ENCODE peak calls at places on chromosomes 16 and 17, in four cellular contexts. C is A549, P is endothelial cell of umbilical vein, B is GM12878. K is an unnamed sample.

GRCh38 chr17:72501404-72502110 is 380.7 kb downstream of the SOX9 start:
- DNase-seq in P (no peak), C (no peak), B (no peak), K (no peak)

GRCh38 chr16:69937465-69937951 is 13.6 kb upstream of the CLEC18A start:
- DNase-seq in B (no peak), P (no peak), C (peak; percentile 72), K (no peak)

GRCh38 chr17:57369509-57369945 is 113.2 kb downstream of the MSI2 start:
- DNase-seq in B (no peak), C (no peak), P (no peak), K (no peak)

GRCh38 chr16:87331241-87331801 is 14.1 kb upstream of the C16orf95 start:
- DNase-seq in B (no peak), P (no peak), C (no peak), K (no peak)

GRCh38 chr16:10979717-10980601 is 35.6 kb downstream of the CLEC16A start:
- DNase-seq in B (no peak), C (no peak), P (no peak), K (no peak)

GRCh38 chr17:58669853-58670252 is 22.0 kb downstream of the TEX14 start:
- DNase-seq in B (no peak), P (no peak), C (no peak), K (no peak)

GRCh38 chr16:89350701-89351380 is 133.3 kb downstream of the ZNF778 start:
- DNase-seq in C (no peak), P (no peak), B (no peak), K (no peak)

GRCh38 chr16:27301236-27301861 is 12.4 kb upstream of the IL4R start:
- DNase-seq in C (no peak), B (no peak), P (no peak), K (no peak)

GRCh38 chr16:5502467-5502869 is 404.9 kb upstream of the EEF2KMT start:
- DNase-seq in B (no peak), C (peak; percentile 17), P (no peak), K (peak; percentile 50)

GRCh38 chr16:47657032-47657431 is 195.9 kb downstream of the PHKB start:
- DNase-seq in P (no peak), C (no peak), B (no peak), K (no peak)

GRCh38 chr17:50148226-50149098 is 2.0 kb downstream of the PPP1R9B start:
- DNase-seq in P (no peak), C (peak; percentile 46), B (peak; percentile 81), K (peak; percentile 95)

GRCh38 chr16:14070877-14071575 is at the start of gene MRTFB:
- DNase-seq in C (peak; percentile 74), P (peak; percentile 70), B (peak; percentile 25), K (peak; percentile 71)

GRCh38 chr17:15883617-15884111 is 61.3 kb upstream of the ADORA2B start:
- DNase-seq in C (peak; percentile 58), B (no peak), P (no peak), K (peak; percentile 91)

GRCh38 chr17:14833201-14833773 is 431.8 kb downstream of the PMP22 start:
- DNase-seq in P (no peak), B (no peak), C (no peak), K (peak; percentile 46)

GRCh38 chr17:60959011-60959410 is 281.4 kb downstream of the BCAS3 start:
- DNase-seq in C (no peak), P (no peak), B (no peak), K (no peak)

GRCh38 chr17:8073627-8074485 is 13.7 kb downstream of the ALOX12B start:
- DNase-seq in P (peak; percentile 59), B (no peak), C (peak; percentile 84), K (peak; percentile 75)

GRCh38 chr17:2892305-2892971 is 96.2 kb downstream of the RAP1GAP2 start:
- DNase-seq in C (peak; percentile 94), P (peak; percentile 19), B (no peak), K (peak; percentile 39)
- TF ChIP-seq MYC in C (peak; percentile 53), P (no peak), B (no peak), K (no peak)

DNA sequence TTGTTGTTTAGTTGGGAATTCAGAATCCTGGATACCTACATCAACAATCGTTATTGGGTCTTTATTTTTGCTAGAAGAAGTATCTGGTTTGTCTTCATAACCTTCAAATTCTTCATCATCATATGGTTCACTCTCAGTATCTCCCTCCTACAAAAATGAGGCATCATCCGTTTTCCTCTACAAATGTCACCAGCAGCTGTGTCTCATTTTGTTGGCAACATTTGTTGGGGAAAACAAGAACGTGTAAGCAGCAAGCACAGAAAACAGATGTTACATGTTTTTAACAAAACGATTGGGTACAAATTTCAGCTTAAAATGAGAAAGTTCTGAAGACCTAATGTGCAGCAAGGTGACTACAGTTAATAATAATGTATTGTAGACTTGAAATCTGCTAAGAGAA is 8.7 kb downstream of the CCDC47 start:
- DNase-seq in P (no peak), C (no peak), B (no peak), K (no peak)
- TF ChIP-seq MYC in P (no peak), C (no peak), B (no peak), K (no peak)

GRCh38 chr16:81632392-81633146 is 146.5 kb upstream of the PLCG2 start:
- DNase-seq in B (no peak), P (peak; percentile 83), C (peak; percentile 80), K (peak; percentile 98)
- TF ChIP-seq MYC in B (no peak), P (no peak), C (no peak), K (peak; percentile 39)

GRCh38 chr17:17354560-17355357 is 51.6 kb downstream of the NT5M start:
- DNase-seq in C (peak; percentile 78), P (peak; percentile 75), B (peak; percentile 4), K (peak; percentile 87)

GRCh38 chr17:17352836-17353624 is 49.9 kb downstream of the NT5M start:
- DNase-seq in C (no peak), P (no peak), B (no peak), K (no peak)

GRCh38 chr17:17355426-17355825 is 52.3 kb downstream of the NT5M start:
- DNase-seq in C (no peak), P (no peak), B (no peak), K (no peak)

GRCh38 chr17:17351901-17352781 is 49.0 kb downstream of the NT5M start:
- DNase-seq in C (no peak), B (no peak), P (peak; percentile 84), K (peak; percentile 90)

GRCh38 chr17:17353625-17354484 is 50.7 kb downstream of the NT5M start:
- DNase-seq in P (no peak), C (no peak), B (no peak), K (no peak)
- TF ChIP-seq MYC in P (no peak), C (no peak), B (no peak), K (no peak)

GRCh38 chr17:82639628-82640027 is 8.6 kb downstream of the WDR45B start:
- DNase-seq in C (no peak), B (no peak), P (no peak), K (no peak)

GRCh38 chr17:82645516-82645915 is 2.7 kb downstream of the WDR45B start:
- DNase-seq in C (no peak), B (no peak), P (no peak), K (no peak)

GRCh38 chr17:82644148-82644547 is 4.1 kb downstream of the WDR45B start:
- DNase-seq in B (no peak), C (no peak), P (no peak), K (no peak)

GRCh38 chr17:82640046-82640445 is 8.2 kb downstream of the WDR45B start:
- DNase-seq in C (no peak), P (no peak), B (no peak), K (no peak)

GRCh38 chr17:82642022-82642421 is 6.2 kb downstream of the WDR45B start:
- DNase-seq in P (no peak), B (no peak), C (no peak), K (no peak)
- TF ChIP-seq MYC in P (no peak), B (no peak), C (no peak), K (no peak)

GRCh38 chr17:44601574-44602372 is 44.5 kb downstream of the FZD2 start:
- DNase-seq in B (no peak), C (no peak), P (peak; percentile 88), K (no peak)

GRCh38 chr17:44604149-44605115 is 47.1 kb downstream of the FZD2 start:
- DNase-seq in P (no peak), B (no peak), C (no peak), K (no peak)

GRCh38 chr17:44602390-44602789 is 45.1 kb downstream of the FZD2 start:
- DNase-seq in C (no peak), P (no peak), B (no peak), K (no peak)

GRCh38 chr17:44605116-44605505 is 47.8 kb downstream of the FZD2 start:
- DNase-seq in P (no peak), C (no peak), B (no peak), K (no peak)

GRCh38 chr17:44602970-44603369 is 45.7 kb downstream of the FZD2 start:
- DNase-seq in C (no peak), B (no peak), P (no peak), K (no peak)
- TF ChIP-seq MYC in C (no peak), B (no peak), P (no peak), K (no peak)

GRCh38 chr17:4174556-4174955 is 31.6 kb downstream of the CYB5D2 start:
- DNase-seq in C (no peak), P (no peak), B (no peak), K (no peak)
- TF ChIP-seq MYC in C (no peak), P (no peak), B (no peak), K (no peak)

DNA sequence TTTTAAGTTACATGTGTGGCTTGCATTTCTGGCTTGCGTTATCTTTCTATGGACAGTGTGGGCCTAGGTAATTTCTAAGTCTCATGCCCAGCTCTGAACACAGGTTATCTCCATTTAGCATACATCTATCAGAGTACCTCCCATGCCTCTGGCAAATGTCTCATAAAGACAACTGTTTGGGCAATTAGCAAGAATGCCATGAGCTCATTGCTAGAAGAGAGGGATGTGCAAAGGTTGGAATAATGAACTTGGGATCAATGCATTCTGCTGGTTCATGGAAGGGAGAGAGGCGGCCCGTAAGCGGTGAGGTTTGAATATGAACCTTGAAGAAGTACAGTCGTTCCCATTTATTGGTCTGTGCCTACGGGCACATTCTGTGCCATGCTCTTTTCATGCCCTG is 14.4 kb downstream of the SYT17 start:
- DNase-seq in C (no peak), B (no peak), P (no peak), K (no peak)
- TF ChIP-seq MYC in C (no peak), B (no peak), P (no peak), K (no peak)

GRCh38 chr16:84780977-84781376 is 38.8 kb upstream of the CRISPLD2 start:
- DNase-seq in P (no peak), B (no peak), C (no peak), K (no peak)

GRCh38 chr16:84786605-84787302 is 33.0 kb upstream of the CRISPLD2 start:
- DNase-seq in P (no peak), B (no peak), C (no peak), K (no peak)

GRCh38 chr16:84780063-84780462 is 39.7 kb upstream of the CRISPLD2 start:
- DNase-seq in B (no peak), C (no peak), P (no peak), K (no peak)

GRCh38 chr16:84785843-84786538 is 33.8 kb upstream of the CRISPLD2 start:
- DNase-seq in P (peak; percentile 6), C (no peak), B (no peak), K (no peak)

GRCh38 chr16:84782841-84783240 is 36.9 kb upstream of the CRISPLD2 start:
- DNase-seq in P (no peak), B (no peak), C (no peak), K (no peak)
- TF ChIP-seq MYC in P (no peak), B (no peak), C (no peak), K (no peak)

GRCh38 chr17:19384723-19385391 is 2.1 kb downstream of the MFAP4 start:
- DNase-seq in B (no peak), C (no peak), P (no peak), K (peak; percentile 67)
- TF ChIP-seq MYC in B (no peak), C (no peak), P (no peak), K (no peak)